ENCODE peak calls at places on chromosomes 1 and 21, in four cellular contexts. One of them, this sample, is unnamed.
A peak's percentile ranks its signal among the peaks of the same experiment; 100 is the strongest.

GRCh38 chr1:150002217-150002616 is 8.3 kb downstream of the OTUD7B start:
- DNase-seq in CD8-positive, alpha-beta T cell: no peak
- DNase-seq in IMR-90: no peak
- DNase-seq in fibroblast of lung: peak; percentile 18
- DNase-seq in this sample: no peak

GRCh38 chr1:201016943-201017827 is 6.3 kb downstream of the KIF21B start:
- DNase-seq in IMR-90: no peak
- DNase-seq in CD8-positive, alpha-beta T cell: no peak
- DNase-seq in fibroblast of lung: no peak
- DNase-seq in this sample: no peak

GRCh38 chr1:151721788-151722510 is 627 bp downstream of the RIIAD1 start:
- DNase-seq in fibroblast of lung: no peak
- DNase-seq in CD8-positive, alpha-beta T cell: no peak
- DNase-seq in IMR-90: peak; percentile 13
- DNase-seq in this sample: no peak

GRCh38 chr1:8666394-8667167 is 150.9 kb downstream of the RERE start:
- DNase-seq in fibroblast of lung: peak; percentile 25
- DNase-seq in IMR-90: peak; percentile 77
- DNase-seq in CD8-positive, alpha-beta T cell: no peak
- DNase-seq in this sample: no peak

GRCh38 chr1:93504247-93505033 is 56.5 kb downstream of the FNBP1L start:
- DNase-seq in fibroblast of lung: peak; percentile 38
- DNase-seq in CD8-positive, alpha-beta T cell: no peak
- DNase-seq in IMR-90: no peak
- DNase-seq in this sample: no peak

GRCh38 chr1:221161571-221162041 is 282.4 kb downstream of the HLX start:
- DNase-seq in fibroblast of lung: no peak
- DNase-seq in IMR-90: peak; percentile 13
- DNase-seq in CD8-positive, alpha-beta T cell: no peak
- DNase-seq in this sample: no peak

GRCh38 chr1:43452789-43453441 is 816 bp downstream of the HYI start:
- DNase-seq in fibroblast of lung: peak; percentile 71
- DNase-seq in CD8-positive, alpha-beta T cell: no peak
- DNase-seq in IMR-90: peak; percentile 68
- DNase-seq in this sample: no peak

GRCh38 chr1:19398309-19398760 is 86.2 kb downstream of the SLC66A1 start:
- DNase-seq in fibroblast of lung: peak; percentile 100
- DNase-seq in CD8-positive, alpha-beta T cell: no peak
- DNase-seq in IMR-90: peak; percentile 99
- DNase-seq in this sample: no peak

GRCh38 chr1:223873044-223873443 is 27.3 kb upstream of the TP53BP2 start:
- DNase-seq in CD8-positive, alpha-beta T cell: no peak
- DNase-seq in IMR-90: peak; percentile 26
- DNase-seq in fibroblast of lung: no peak
- DNase-seq in this sample: no peak

GRCh38 chr21:27674037-27674436 is 707.1 kb upstream of the ADAMTS5 start:
- DNase-seq in IMR-90: peak; percentile 88
- DNase-seq in fibroblast of lung: peak; percentile 84
- DNase-seq in CD8-positive, alpha-beta T cell: no peak
- DNase-seq in this sample: no peak

GRCh38 chr1:72013161-72013560 is 269.2 kb downstream of the NEGR1 start:
- DNase-seq in fibroblast of lung: no peak
- DNase-seq in CD8-positive, alpha-beta T cell: no peak
- DNase-seq in IMR-90: no peak
- DNase-seq in this sample: no peak

GRCh38 chr1:235999259-235999925 is 65.5 kb downstream of the NID1 start:
- DNase-seq in CD8-positive, alpha-beta T cell: peak; percentile 69
- DNase-seq in fibroblast of lung: peak; percentile 98
- DNase-seq in IMR-90: peak; percentile 99
- DNase-seq in this sample: peak; percentile 69

GRCh38 chr21:38875694-38876492 is 70.2 kb downstream of the ETS2 start:
- DNase-seq in IMR-90: peak; percentile 57
- DNase-seq in fibroblast of lung: peak; percentile 63
- DNase-seq in CD8-positive, alpha-beta T cell: no peak
- DNase-seq in this sample: no peak

DNA sequence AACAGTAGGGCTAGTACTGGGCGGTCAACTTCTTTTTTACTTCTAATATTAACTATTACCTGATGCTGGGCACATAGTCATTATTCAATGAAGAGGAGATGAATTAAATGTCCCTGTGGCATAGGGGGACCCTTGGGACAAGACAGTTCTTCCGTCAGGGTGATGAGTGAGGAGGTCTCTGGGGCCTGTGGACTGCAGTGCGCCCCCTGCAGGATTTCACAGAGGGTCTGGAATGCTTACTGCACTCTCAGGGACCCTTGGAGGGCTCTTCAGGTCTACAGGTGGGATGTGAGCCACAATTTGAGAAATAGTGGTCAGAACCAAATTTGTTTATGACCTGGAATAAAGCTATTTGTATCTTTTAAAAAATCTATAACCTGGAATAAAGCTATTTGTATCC is 149.4 kb downstream of the FAM78B start:
- DNase-seq in fibroblast of lung: no peak
- DNase-seq in IMR-90: no peak
- DNase-seq in CD8-positive, alpha-beta T cell: no peak
- DNase-seq in this sample: no peak
- TF ChIP-seq CTCF in fibroblast of lung: no peak
- TF ChIP-seq CTCF in IMR-90: no peak
- TF ChIP-seq CTCF in CD8-positive, alpha-beta T cell: no peak
- TF ChIP-seq CTCF in this sample: no peak

GRCh38 chr1:35619237-35620121 is 21.8 kb downstream of the PSMB2 start:
- DNase-seq in IMR-90: no peak
- DNase-seq in fibroblast of lung: no peak
- DNase-seq in CD8-positive, alpha-beta T cell: no peak
- DNase-seq in this sample: no peak

GRCh38 chr1:35611655-35612054 is 29.7 kb downstream of the PSMB2 start:
- DNase-seq in CD8-positive, alpha-beta T cell: no peak
- DNase-seq in fibroblast of lung: no peak
- DNase-seq in IMR-90: no peak
- DNase-seq in this sample: no peak

DNA sequence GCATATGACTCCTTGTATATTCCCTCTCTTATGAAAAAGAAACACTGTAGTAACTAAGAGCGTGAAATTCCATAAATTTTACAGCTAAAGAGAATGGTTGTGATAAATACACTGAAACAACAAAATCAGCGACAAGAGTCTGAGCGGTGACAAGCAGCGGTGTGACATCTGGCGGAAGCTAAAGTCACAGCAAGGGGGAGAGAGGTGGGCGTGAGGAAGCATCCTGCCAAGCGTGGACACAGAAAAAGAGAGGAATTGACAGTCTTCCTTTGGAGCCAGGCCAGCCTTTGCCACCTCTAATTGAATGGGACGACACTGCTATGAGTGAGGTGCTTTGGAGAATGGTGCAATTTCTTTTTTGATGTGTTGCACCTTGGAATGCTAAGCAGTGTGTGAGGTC is 25.9 kb downstream of the PSMB2 start:
- DNase-seq in fibroblast of lung: no peak
- DNase-seq in CD8-positive, alpha-beta T cell: no peak
- DNase-seq in IMR-90: no peak
- DNase-seq in this sample: no peak
- TF ChIP-seq CTCF in fibroblast of lung: no peak
- TF ChIP-seq CTCF in CD8-positive, alpha-beta T cell: no peak
- TF ChIP-seq CTCF in IMR-90: no peak
- TF ChIP-seq CTCF in this sample: no peak

GRCh38 chr1:155254228-155254713 is 1.0 kb downstream of the ENTREP3 start:
- DNase-seq in CD8-positive, alpha-beta T cell: no peak
- DNase-seq in IMR-90: no peak
- DNase-seq in fibroblast of lung: no peak
- DNase-seq in this sample: no peak
- TF ChIP-seq CTCF in CD8-positive, alpha-beta T cell: no peak
- TF ChIP-seq CTCF in IMR-90: no peak
- TF ChIP-seq CTCF in fibroblast of lung: no peak
- TF ChIP-seq CTCF in this sample: no peak

GRCh38 chr21:45642122-45642813 is 1.3 kb upstream of the PCBP3 start:
- DNase-seq in fibroblast of lung: no peak
- DNase-seq in CD8-positive, alpha-beta T cell: no peak
- DNase-seq in IMR-90: no peak
- DNase-seq in this sample: no peak

GRCh38 chr21:45639206-45640000 is 4.1 kb upstream of the PCBP3 start:
- DNase-seq in IMR-90: no peak
- DNase-seq in fibroblast of lung: no peak
- DNase-seq in CD8-positive, alpha-beta T cell: no peak
- DNase-seq in this sample: peak; percentile 22

GRCh38 chr21:45640001-45640887 is 3.3 kb upstream of the PCBP3 start:
- DNase-seq in fibroblast of lung: no peak
- DNase-seq in CD8-positive, alpha-beta T cell: no peak
- DNase-seq in IMR-90: no peak
- DNase-seq in this sample: peak; percentile 31

GRCh38 chr21:45641480-45642035 is 2.0 kb upstream of the PCBP3 start:
- DNase-seq in fibroblast of lung: no peak
- DNase-seq in IMR-90: no peak
- DNase-seq in CD8-positive, alpha-beta T cell: no peak
- DNase-seq in this sample: no peak

DNA sequence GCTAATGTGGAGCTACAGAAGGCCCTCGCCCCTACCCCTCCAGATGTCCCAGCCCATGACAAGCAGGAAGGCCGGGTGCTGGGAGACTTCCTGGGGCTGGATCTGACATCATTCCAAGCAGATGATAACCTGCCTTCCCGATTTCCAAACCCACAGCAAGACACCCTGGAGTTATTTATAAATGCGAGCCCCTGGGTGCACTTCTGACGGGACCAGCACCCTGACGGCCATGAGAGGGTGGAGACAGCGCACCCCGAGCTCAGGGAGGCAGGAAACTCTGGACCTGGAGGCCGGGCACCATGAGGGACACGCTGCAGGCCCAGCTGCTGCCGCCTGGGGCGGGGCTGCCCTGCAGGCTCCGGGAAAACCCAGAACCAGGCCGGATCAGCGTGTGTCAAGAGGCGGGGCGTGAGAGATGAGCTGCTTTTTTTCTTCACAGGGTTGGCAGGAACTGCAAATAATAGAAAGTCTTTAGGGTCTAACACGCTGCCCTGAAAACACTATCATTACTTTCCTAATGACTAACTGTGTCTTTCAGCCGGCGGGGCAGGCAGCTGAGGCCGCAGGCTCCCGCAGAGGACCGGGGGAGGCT is 2.5 kb upstream of the PCBP3 start:
- DNase-seq in IMR-90: peak; percentile 18
- DNase-seq in CD8-positive, alpha-beta T cell: no peak
- DNase-seq in fibroblast of lung: peak; percentile 22
- DNase-seq in this sample: peak; percentile 59
- TF ChIP-seq CTCF in IMR-90: peak; percentile 10
- TF ChIP-seq CTCF in CD8-positive, alpha-beta T cell: no peak
- TF ChIP-seq CTCF in fibroblast of lung: no peak
- TF ChIP-seq CTCF in this sample: no peak

DNA sequence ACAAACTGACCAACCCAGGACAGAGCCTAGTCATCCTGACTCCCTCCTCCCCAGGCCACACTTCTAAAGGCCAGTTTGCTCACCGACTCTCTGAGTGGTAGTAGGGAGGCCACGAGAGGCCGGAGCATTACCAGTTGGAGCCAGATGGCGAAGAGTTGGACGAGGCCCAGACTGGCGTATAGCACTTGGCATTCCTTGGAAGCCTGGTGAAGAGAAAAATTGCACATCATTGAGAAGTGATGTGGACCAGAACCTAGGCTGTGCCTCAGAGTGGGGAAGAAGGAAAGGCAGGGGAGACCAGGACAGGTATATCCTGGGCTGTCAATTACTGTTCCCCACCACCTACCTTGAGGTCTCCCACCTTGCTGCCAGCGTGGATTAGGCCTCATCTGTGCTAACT is 12.2 kb downstream of the PABPC4 start:
- DNase-seq in fibroblast of lung: no peak
- DNase-seq in IMR-90: no peak
- DNase-seq in CD8-positive, alpha-beta T cell: no peak
- DNase-seq in this sample: no peak
- TF ChIP-seq CTCF in fibroblast of lung: no peak
- TF ChIP-seq CTCF in IMR-90: no peak
- TF ChIP-seq CTCF in CD8-positive, alpha-beta T cell: no peak
- TF ChIP-seq CTCF in this sample: no peak

GRCh38 chr1:197149340-197149739 is 2.9 kb upstream of the ASPM start:
- DNase-seq in CD8-positive, alpha-beta T cell: no peak
- DNase-seq in IMR-90: no peak
- DNase-seq in fibroblast of lung: no peak
- DNase-seq in this sample: no peak

GRCh38 chr1:197144570-197145325 is 1.7 kb downstream of the ASPM start:
- DNase-seq in CD8-positive, alpha-beta T cell: no peak
- DNase-seq in fibroblast of lung: peak; percentile 53
- DNase-seq in IMR-90: peak; percentile 34
- DNase-seq in this sample: no peak

GRCh38 chr1:197150336-197151005 is 4.0 kb upstream of the ASPM start:
- DNase-seq in CD8-positive, alpha-beta T cell: no peak
- DNase-seq in IMR-90: no peak
- DNase-seq in fibroblast of lung: no peak
- DNase-seq in this sample: no peak

GRCh38 chr1:197145451-197146029 is 929 bp downstream of the ASPM start:
- DNase-seq in IMR-90: no peak
- DNase-seq in fibroblast of lung: no peak
- DNase-seq in CD8-positive, alpha-beta T cell: no peak
- DNase-seq in this sample: no peak

DNA sequence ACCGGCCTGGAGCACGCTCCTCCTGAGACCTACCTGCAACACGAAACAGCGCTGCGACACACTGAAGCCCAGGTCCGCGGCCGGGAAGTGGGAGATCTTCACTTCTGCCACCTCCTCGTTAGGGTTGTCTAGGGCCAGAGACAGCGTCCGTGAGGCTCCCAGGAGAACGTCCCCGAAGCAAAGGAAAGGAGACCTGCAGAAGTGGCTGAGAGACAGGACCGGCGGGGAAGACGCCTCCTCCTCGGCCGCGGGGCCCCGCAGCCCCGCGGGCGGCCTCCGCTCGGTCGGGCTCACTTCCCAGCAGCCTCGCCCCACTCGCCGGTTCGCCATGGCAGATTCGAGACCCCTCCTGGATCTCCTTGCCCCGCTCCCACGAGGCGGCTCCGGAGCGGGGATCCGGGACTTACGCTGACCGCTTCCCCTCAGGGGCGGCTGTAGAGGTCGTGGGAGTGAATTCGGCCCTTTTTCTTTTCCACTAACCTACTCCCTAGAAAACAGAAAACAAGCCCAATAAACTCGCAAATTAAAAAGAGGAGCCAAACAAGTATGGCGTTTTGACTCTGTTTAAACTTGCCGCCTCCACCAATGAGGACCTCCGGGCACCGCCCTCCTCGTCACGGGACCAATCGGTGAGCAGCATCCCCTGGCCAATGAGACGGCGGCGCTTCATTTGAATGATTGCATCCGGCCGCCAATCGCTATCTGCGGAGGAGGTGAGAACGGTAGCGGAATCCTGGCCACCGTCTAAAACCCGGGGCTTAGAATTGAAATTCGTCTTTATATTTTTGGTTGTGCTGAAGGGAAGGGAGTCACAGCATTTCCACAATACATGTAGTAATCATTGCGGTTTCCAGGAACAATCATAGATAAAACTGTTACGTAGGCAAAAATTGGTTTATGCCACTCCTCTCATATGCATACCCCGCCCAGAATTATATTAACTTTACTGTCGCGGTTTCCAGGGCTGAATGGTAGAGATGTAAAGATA is at the start of gene ASPM:
- DNase-seq in fibroblast of lung: peak; percentile 92
- DNase-seq in IMR-90: peak; percentile 93
- DNase-seq in CD8-positive, alpha-beta T cell: peak; percentile 95
- DNase-seq in this sample: peak; percentile 93
- TF ChIP-seq CTCF in fibroblast of lung: no peak
- TF ChIP-seq CTCF in IMR-90: no peak
- TF ChIP-seq CTCF in CD8-positive, alpha-beta T cell: no peak
- TF ChIP-seq CTCF in this sample: no peak

GRCh38 chr1:76611782-76612445 is 255.4 kb upstream of the ST6GALNAC5 start:
- DNase-seq in CD8-positive, alpha-beta T cell: no peak
- DNase-seq in IMR-90: no peak
- DNase-seq in fibroblast of lung: no peak
- DNase-seq in this sample: no peak
- TF ChIP-seq CTCF in CD8-positive, alpha-beta T cell: no peak
- TF ChIP-seq CTCF in IMR-90: no peak
- TF ChIP-seq CTCF in fibroblast of lung: no peak
- TF ChIP-seq CTCF in this sample: no peak

This sample was measured in GM13976.